ENCODE peak calls at places on chromosome 22, in five cellular contexts. One of them, this sample, is unnamed.

GRCh38 chr22:26322179-26322905 is 106.7 kb upstream of the ASPHD2 start:
- DNase-seq in upper lobe of right lung: no peak
- DNase-seq in Calu3: no peak
- DNase-seq in nucleus accumbens: no peak
- DNase-seq in stimulated activated CD4-positive, alpha-beta T cell treated with anti-CD3 and anti-CD28 coated beads, Interleukin-15, amount 100 ng/mL, for 24 hours: no peak
- DNase-seq in this sample: no peak

GRCh38 chr22:29621761-29622526 is 18.5 kb downstream of the NF2 start:
- DNase-seq in upper lobe of right lung: no peak
- DNase-seq in Calu3: peak; percentile 60
- DNase-seq in nucleus accumbens: no peak
- DNase-seq in stimulated activated CD4-positive, alpha-beta T cell treated with anti-CD3 and anti-CD28 coated beads, Interleukin-15, amount 100 ng/mL, for 24 hours: no peak
- DNase-seq in this sample: no peak

GRCh38 chr22:35612903-35613302 is 4.2 kb downstream of the MB start:
- DNase-seq in upper lobe of right lung: no peak
- DNase-seq in Calu3: no peak
- DNase-seq in nucleus accumbens: no peak
- DNase-seq in stimulated activated CD4-positive, alpha-beta T cell treated with anti-CD3 and anti-CD28 coated beads, Interleukin-15, amount 100 ng/mL, for 24 hours: no peak
- DNase-seq in this sample: peak; percentile 34

GRCh38 chr22:20509344-20510047 is 2.1 kb downstream of the MED15 start:
- DNase-seq in upper lobe of right lung: no peak
- DNase-seq in Calu3: peak; percentile 79
- DNase-seq in nucleus accumbens: peak; percentile 32
- DNase-seq in stimulated activated CD4-positive, alpha-beta T cell treated with anti-CD3 and anti-CD28 coated beads, Interleukin-15, amount 100 ng/mL, for 24 hours: peak; percentile 76
- DNase-seq in this sample: peak; percentile 88

GRCh38 chr22:38449776-38450175 is 5.2 kb downstream of the KCNJ4 start:
- DNase-seq in upper lobe of right lung: no peak
- DNase-seq in Calu3: no peak
- DNase-seq in nucleus accumbens: peak; percentile 51
- DNase-seq in stimulated activated CD4-positive, alpha-beta T cell treated with anti-CD3 and anti-CD28 coated beads, Interleukin-15, amount 100 ng/mL, for 24 hours: no peak
- DNase-seq in this sample: no peak

GRCh38 chr22:45586651-45587405 is 84.1 kb downstream of the FBLN1 start:
- DNase-seq in upper lobe of right lung: no peak
- DNase-seq in Calu3: no peak
- DNase-seq in nucleus accumbens: no peak
- DNase-seq in stimulated activated CD4-positive, alpha-beta T cell treated with anti-CD3 and anti-CD28 coated beads, Interleukin-15, amount 100 ng/mL, for 24 hours: no peak
- DNase-seq in this sample: peak; percentile 64

GRCh38 chr22:45877036-45877380 is 100.0 kb downstream of the WNT7B start:
- DNase-seq in upper lobe of right lung: no peak
- DNase-seq in Calu3: no peak
- DNase-seq in nucleus accumbens: no peak
- DNase-seq in stimulated activated CD4-positive, alpha-beta T cell treated with anti-CD3 and anti-CD28 coated beads, Interleukin-15, amount 100 ng/mL, for 24 hours: no peak
- DNase-seq in this sample: no peak

GRCh38 chr22:50627452-50627913 is 469 bp downstream of the ARSA start:
- DNase-seq in upper lobe of right lung: no peak
- DNase-seq in Calu3: peak; percentile 32
- DNase-seq in nucleus accumbens: no peak
- DNase-seq in stimulated activated CD4-positive, alpha-beta T cell treated with anti-CD3 and anti-CD28 coated beads, Interleukin-15, amount 100 ng/mL, for 24 hours: peak; percentile 34
- DNase-seq in this sample: no peak

GRCh38 chr22:32579533-32580220 is 105.1 kb downstream of the FBXO7 start:
- DNase-seq in upper lobe of right lung: no peak
- DNase-seq in Calu3: no peak
- DNase-seq in nucleus accumbens: no peak
- DNase-seq in stimulated activated CD4-positive, alpha-beta T cell treated with anti-CD3 and anti-CD28 coated beads, Interleukin-15, amount 100 ng/mL, for 24 hours: no peak
- DNase-seq in this sample: peak; percentile 87

GRCh38 chr22:41177626-41178424 is 27.3 kb upstream of the L3MBTL2 start:
- DNase-seq in upper lobe of right lung: no peak
- DNase-seq in Calu3: no peak
- DNase-seq in nucleus accumbens: no peak
- DNase-seq in stimulated activated CD4-positive, alpha-beta T cell treated with anti-CD3 and anti-CD28 coated beads, Interleukin-15, amount 100 ng/mL, for 24 hours: no peak
- DNase-seq in this sample: no peak

GRCh38 chr22:17727244-17727892 is 46.9 kb downstream of the BID start:
- DNase-seq in upper lobe of right lung: no peak
- DNase-seq in Calu3: no peak
- DNase-seq in nucleus accumbens: no peak
- DNase-seq in stimulated activated CD4-positive, alpha-beta T cell treated with anti-CD3 and anti-CD28 coated beads, Interleukin-15, amount 100 ng/mL, for 24 hours: no peak
- DNase-seq in this sample: no peak